ENCODE peak calls at places on chromosomes 11 and 22, in eight cellular contexts. One of them, this sample, is unnamed. For H3K36me3, the result is how much of the 10 kb centered on the place peaks cover.

GRCh38 chr22:40247976-40248375 is 70.3 kb downstream of the TNRC6B start:
- DNase-seq in breast epithelium: no peak
- DNase-seq in IMR-90: no peak
- DNase-seq in ovary: no peak
- DNase-seq in HCT116: no peak
- DNase-seq in prostate gland: no peak
- DNase-seq in stomach: no peak
- DNase-seq in uterus: no peak
- DNase-seq in this sample: peak

GRCh38 chr11:72683782-72684200 is 9.6 kb upstream of the PDE2A start:
- DNase-seq in uterus: peak
- DNase-seq in breast epithelium: peak
- DNase-seq in IMR-90: peak
- DNase-seq in prostate gland: peak
- DNase-seq in ovary: peak
- DNase-seq in HCT116: no peak
- DNase-seq in stomach: peak
- DNase-seq in this sample: peak

GRCh38 chr22:27994481-27995331 is 75.7 kb upstream of the PITPNB start:
- DNase-seq in HCT116: no peak
- DNase-seq in stomach: no peak
- DNase-seq in uterus: peak
- DNase-seq in prostate gland: no peak
- DNase-seq in ovary: peak
- DNase-seq in IMR-90: no peak
- DNase-seq in breast epithelium: peak
- DNase-seq in this sample: peak

GRCh38 chr11:57647960-57648776 is 1.5 kb downstream of the YPEL4 start:
- DNase-seq in breast epithelium: no peak
- DNase-seq in uterus: no peak
- DNase-seq in prostate gland: no peak
- DNase-seq in ovary: peak
- DNase-seq in IMR-90: no peak
- DNase-seq in stomach: no peak
- DNase-seq in HCT116: no peak
- DNase-seq in this sample: no peak

GRCh38 chr11:9367551-9367950 is 16.9 kb upstream of the IPO7 start:
- DNase-seq in uterus: no peak
- DNase-seq in ovary: no peak
- DNase-seq in prostate gland: no peak
- DNase-seq in HCT116: no peak
- DNase-seq in stomach: no peak
- DNase-seq in IMR-90: no peak
- DNase-seq in breast epithelium: no peak
- DNase-seq in this sample: no peak

GRCh38 chr11:93936416-93936815 is 84.7 kb upstream of the HEPHL1 start:
- DNase-seq in uterus: no peak
- DNase-seq in ovary: no peak
- DNase-seq in IMR-90: no peak
- DNase-seq in prostate gland: no peak
- DNase-seq in HCT116: no peak
- DNase-seq in stomach: no peak
- DNase-seq in breast epithelium: no peak
- DNase-seq in this sample: no peak

GRCh38 chr11:15113381-15113780 is 1.3 kb upstream of the INSC start:
- DNase-seq in IMR-90: no peak
- DNase-seq in HCT116: no peak
- DNase-seq in stomach: no peak
- DNase-seq in ovary: no peak
- DNase-seq in prostate gland: no peak
- DNase-seq in breast epithelium: no peak
- DNase-seq in uterus: no peak
- DNase-seq in this sample: no peak

GRCh38 chr11:86152006-86152862 is 83.3 kb upstream of the PICALM start:
- DNase-seq in ovary: no peak
- DNase-seq in stomach: no peak
- DNase-seq in IMR-90: peak
- DNase-seq in breast epithelium: no peak
- DNase-seq in prostate gland: no peak
- DNase-seq in uterus: no peak
- DNase-seq in HCT116: no peak
- DNase-seq in this sample: no peak

GRCh38 chr11:15615412-15616096 is 500.8 kb downstream of the INSC start:
- DNase-seq in ovary: no peak
- DNase-seq in uterus: no peak
- DNase-seq in prostate gland: no peak
- DNase-seq in stomach: no peak
- DNase-seq in breast epithelium: no peak
- DNase-seq in IMR-90: no peak
- DNase-seq in HCT116: no peak
- DNase-seq in this sample: no peak

GRCh38 chr11:113732092-113732491 is 26.0 kb upstream of the TMPRSS5 start:
- DNase-seq in IMR-90: no peak
- DNase-seq in ovary: no peak
- DNase-seq in prostate gland: no peak
- DNase-seq in stomach: no peak
- DNase-seq in HCT116: no peak
- DNase-seq in uterus: no peak
- DNase-seq in breast epithelium: no peak
- DNase-seq in this sample: no peak
- H3K27ac ChIP-seq in IMR-90: no peak
- H3K27ac ChIP-seq in ovary: no peak
- H3K27ac ChIP-seq in prostate gland: no peak
- H3K27ac ChIP-seq in stomach: no peak
- H3K27ac ChIP-seq in HCT116: no peak
- H3K27ac ChIP-seq in uterus: no peak
- H3K27ac ChIP-seq in breast epithelium: no peak
- H3K27ac ChIP-seq in this sample: no peak

GRCh38 chr22:22934543-22935055 is 47.0 kb downstream of the IGLL5 start:
- DNase-seq in uterus: no peak
- DNase-seq in stomach: no peak
- DNase-seq in ovary: no peak
- DNase-seq in breast epithelium: no peak
- DNase-seq in prostate gland: no peak
- DNase-seq in IMR-90: no peak
- DNase-seq in HCT116: no peak
- DNase-seq in this sample: no peak

GRCh38 chr22:22931557-22932270 is 44.1 kb downstream of the IGLL5 start:
- DNase-seq in uterus: no peak
- DNase-seq in IMR-90: no peak
- DNase-seq in prostate gland: no peak
- DNase-seq in HCT116: no peak
- DNase-seq in ovary: no peak
- DNase-seq in stomach: peak
- DNase-seq in breast epithelium: no peak
- DNase-seq in this sample: no peak

GRCh38 chr22:22932512-22932941 is 44.9 kb downstream of the IGLL5 start:
- DNase-seq in stomach: no peak
- DNase-seq in ovary: no peak
- DNase-seq in prostate gland: no peak
- DNase-seq in IMR-90: no peak
- DNase-seq in HCT116: no peak
- DNase-seq in breast epithelium: no peak
- DNase-seq in uterus: no peak
- DNase-seq in this sample: no peak

GRCh38 chr22:22933807-22934542 is 46.4 kb downstream of the IGLL5 start:
- DNase-seq in ovary: no peak
- DNase-seq in IMR-90: no peak
- DNase-seq in stomach: no peak
- DNase-seq in HCT116: no peak
- DNase-seq in breast epithelium: no peak
- DNase-seq in uterus: no peak
- DNase-seq in prostate gland: no peak
- DNase-seq in this sample: no peak

GRCh38 chr22:22933100-22933806 is 45.6 kb downstream of the IGLL5 start:
- DNase-seq in HCT116: no peak
- DNase-seq in ovary: no peak
- DNase-seq in uterus: no peak
- DNase-seq in stomach: no peak
- DNase-seq in prostate gland: no peak
- DNase-seq in breast epithelium: no peak
- DNase-seq in IMR-90: no peak
- DNase-seq in this sample: no peak
- TF ChIP-seq POLR2A in HCT116: no peak
- TF ChIP-seq POLR2A in ovary: no peak
- TF ChIP-seq POLR2A in uterus: no peak
- TF ChIP-seq POLR2A in stomach: no peak
- TF ChIP-seq POLR2A in prostate gland: no peak
- TF ChIP-seq POLR2A in breast epithelium: no peak
- TF ChIP-seq POLR2A in IMR-90: no peak
- TF ChIP-seq POLR2A in this sample: no peak

GRCh38 chr11:687751-688150 is 7.3 kb downstream of the DEAF1 start:
- DNase-seq in HCT116: no peak
- DNase-seq in stomach: no peak
- DNase-seq in breast epithelium: no peak
- DNase-seq in prostate gland: no peak
- DNase-seq in ovary: no peak
- DNase-seq in uterus: no peak
- DNase-seq in IMR-90: no peak
- DNase-seq in this sample: no peak
- H3K36me3 ChIP-seq in HCT116: under half
- H3K36me3 ChIP-seq in stomach: under half
- H3K36me3 ChIP-seq in breast epithelium: under half
- H3K36me3 ChIP-seq in prostate gland: under half
- H3K36me3 ChIP-seq in ovary: under half
- H3K36me3 ChIP-seq in uterus: under half
- H3K36me3 ChIP-seq in IMR-90: under half
- H3K36me3 ChIP-seq in this sample: under half

DNA sequence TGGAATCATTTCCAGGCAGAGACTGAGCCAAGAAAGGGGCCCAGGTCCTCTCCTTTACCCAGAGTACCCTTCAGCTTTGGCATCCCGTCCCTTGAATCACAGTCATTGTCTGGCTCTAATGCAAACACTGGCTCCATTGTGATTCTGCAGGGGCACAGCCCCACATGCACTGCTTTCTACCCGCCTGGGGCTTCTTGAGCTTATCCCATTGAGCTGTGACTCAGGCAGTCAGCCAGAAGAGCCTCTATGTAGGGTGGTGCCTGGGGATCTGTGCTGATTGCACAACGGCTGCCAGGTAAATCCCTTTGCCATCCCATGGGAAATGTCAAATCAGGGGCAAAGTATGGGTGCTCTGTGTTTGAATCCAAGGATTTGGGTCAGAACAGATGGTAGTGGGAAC is 89.0 kb downstream of the RASSF10 start:
- DNase-seq in ovary: no peak
- DNase-seq in uterus: no peak
- DNase-seq in breast epithelium: peak
- DNase-seq in IMR-90: no peak
- DNase-seq in HCT116: no peak
- DNase-seq in prostate gland: peak
- DNase-seq in stomach: no peak
- DNase-seq in this sample: no peak
- H3K27ac ChIP-seq in ovary: no peak
- H3K27ac ChIP-seq in uterus: no peak
- H3K27ac ChIP-seq in breast epithelium: peak
- H3K27ac ChIP-seq in IMR-90: no peak
- H3K27ac ChIP-seq in HCT116: no peak
- H3K27ac ChIP-seq in prostate gland: no peak
- H3K27ac ChIP-seq in stomach: no peak
- H3K27ac ChIP-seq in this sample: no peak

This sample was measured in body of pancreas.